ENCODE peak calls at places on chromosomes 16 and 17, in nine cellular contexts. C, M, F, U, O, E, G, K and R are unnamed samples.

GRCh38 chr16:1745181-1745899 is 26.0 kb downstream of the NME3 start:
- DNase-seq in K (no peak), F (no peak), E (peak; percentile 14), O (no peak), U (no peak), G (no peak), C (no peak), M (no peak), R (peak; percentile 77)

GRCh38 chr16:88510091-88510719 is 57.1 kb downstream of the ZFPM1 start:
- DNase-seq in U (no peak), E (no peak), O (no peak), C (no peak), K (no peak), M (no peak), F (no peak), G (no peak), R (no peak)

GRCh38 chr17:58281511-58282011 is 826 bp upstream of the MPO start:
- DNase-seq in C (no peak), E (peak; percentile 19), F (no peak), G (no peak), M (no peak), U (no peak), K (no peak), O (no peak), R (no peak)

GRCh38 chr16:84371553-84371865 is 3.2 kb downstream of the ATP2C2 start:
- DNase-seq in F (no peak), M (no peak), U (no peak), C (no peak), O (no peak), E (no peak), G (no peak), K (no peak), R (no peak)

GRCh38 chr17:80870401-80870800 is 121.2 kb upstream of the CHMP6 start:
- DNase-seq in G (no peak), F (no peak), O (no peak), C (no peak), K (no peak), U (no peak), M (peak; percentile 22), E (no peak), R (no peak)

GRCh38 chr17:82751171-82751570 is 694 bp upstream of the TBCD start:
- DNase-seq in G (no peak), C (no peak), E (peak; percentile 49), M (no peak), U (no peak), F (peak; percentile 83), K (no peak), O (no peak), R (no peak)

GRCh38 chr16:80317132-80318098 is 223.4 kb upstream of the DYNLRB2 start:
- DNase-seq in G (no peak), E (peak; percentile 63), K (peak; percentile 16), O (peak; percentile 92), F (no peak), U (no peak), C (no peak), M (no peak), R (no peak)

GRCh38 chr17:81607431-81607830 is 29.5 kb downstream of the NPLOC4 start:
- DNase-seq in K (no peak), M (no peak), G (no peak), O (no peak), F (no peak), U (no peak), E (no peak), C (no peak), R (peak; percentile 24)

GRCh38 chr17:44820631-44821196 is 9.4 kb downstream of the GJC1 start:
- DNase-seq in F (no peak), O (no peak), M (no peak), G (no peak), K (peak; percentile 36), C (no peak), E (peak; percentile 25), U (no peak), R (peak; percentile 90)

GRCh38 chr16:3145660-3146059 is 10.8 kb downstream of the ZNF213 start:
- DNase-seq in U (no peak), F (peak; percentile 81), O (no peak), C (peak; percentile 45), M (peak; percentile 60), E (no peak), K (no peak), G (no peak), R (no peak)

GRCh38 chr16:81612351-81613170 is 166.5 kb upstream of the PLCG2 start:
- DNase-seq in E (peak; percentile 86), K (no peak), U (no peak), G (no peak), F (no peak), C (no peak), O (no peak), M (no peak), R (no peak)

GRCh38 chr16:53891409-53892139 is 187.6 kb downstream of the FTO start:
- DNase-seq in C (no peak), O (no peak), U (no peak), K (no peak), F (no peak), E (no peak), G (no peak), M (no peak), R (no peak)

GRCh38 chr16:86723699-86724098 is 145.3 kb downstream of the FOXL1 start:
- DNase-seq in C (no peak), F (no peak), G (no peak), K (no peak), M (peak; percentile 9), O (peak; percentile 44), U (no peak), E (peak; percentile 57), R (no peak)

GRCh38 chr16:73951541-73951940 is 345.1 kb upstream of the PSMD7 start:
- DNase-seq in F (no peak), C (no peak), O (peak; percentile 2), U (no peak), G (no peak), M (peak; percentile 54), K (no peak), E (no peak), R (no peak)

GRCh38 chr17:1294157-1294717 is 14.8 kb downstream of the TRARG1 start:
- DNase-seq in M (no peak), U (no peak), G (no peak), O (no peak), C (no peak), F (no peak), E (no peak), K (no peak), R (no peak)

GRCh38 chr17:41382396-41382795 is 290 bp upstream of the KRT34 start:
- DNase-seq in U (no peak), C (no peak), K (no peak), G (no peak), M (no peak), F (no peak), O (no peak), E (no peak), R (no peak)

GRCh38 chr17:1078062-1078711 is 81.3 kb downstream of the TIMM22 start:
- DNase-seq in U (no peak), E (peak; percentile 38), C (no peak), O (no peak), M (peak; percentile 45), K (no peak), G (no peak), F (peak; percentile 70), R (no peak)

GRCh38 chr16:79334127-79334526 is 266.4 kb downstream of the MAF start:
- DNase-seq in U (no peak), C (no peak), F (no peak), E (peak; percentile 26), K (peak; percentile 16), O (peak; percentile 24), G (no peak), M (no peak), R (no peak)

GRCh38 chr17:73119631-73120030 is 27.1 kb upstream of the SLC39A11 start:
- DNase-seq in O (no peak), E (no peak), C (no peak), K (no peak), U (no peak), M (no peak), F (no peak), G (no peak), R (no peak)

GRCh38 chr17:21376585-21376834 is 353 bp downstream of the KCNJ12 start:
- DNase-seq in E (no peak), O (no peak), M (no peak), F (peak; percentile 47), G (no peak), K (no peak), U (no peak), C (no peak), R (no peak)
- H3K4me3 ChIP-seq in E (no peak overlapping the region), O (peak overlapping the region; percentile 69), M (peak overlapping the region; percentile 68), F (peak overlapping the region; percentile 7), G (peak overlapping the region; percentile 35), K (no peak overlapping the region), U (peak overlapping the region; percentile 52), C (peak overlapping the region; percentile 29), R (no peak overlapping the region)

GRCh38 chr16:29680180-29680598 is 1.2 kb downstream of the QPRT start:
- DNase-seq in U (no peak), E (peak; percentile 77), G (peak; percentile 85), O (no peak), F (no peak), K (peak; percentile 75), C (no peak), M (no peak), R (no peak)
- H3K4me3 ChIP-seq in U (peak overlapping the region; percentile 44), E (no peak overlapping the region), G (peak overlapping the region; percentile 55), O (peak overlapping the region; percentile 52), F (no peak overlapping the region), K (peak overlapping the region; percentile 91), C (peak overlapping the region; percentile 60), M (peak overlapping the region; percentile 32), R (no peak overlapping the region)

GRCh38 chr17:78317817-78318400 is 42.0 kb downstream of the SOCS3 start:
- DNase-seq in M (no peak), F (no peak), K (no peak), U (no peak), E (no peak), G (no peak), O (no peak), C (no peak), R (no peak)

GRCh38 chr17:78316115-78316866 is 43.6 kb downstream of the SOCS3 start:
- DNase-seq in K (no peak), M (no peak), F (no peak), O (no peak), E (peak; percentile 32), C (no peak), G (no peak), U (no peak), R (no peak)

GRCh38 chr17:78316867-78317816 is 42.7 kb downstream of the SOCS3 start:
- DNase-seq in C (no peak), O (peak; percentile 42), E (peak; percentile 91), F (no peak), G (peak; percentile 96), M (no peak), K (peak; percentile 66), U (no peak), R (peak; percentile 48)

GRCh38 chr17:78318407-78318806 is 41.5 kb downstream of the SOCS3 start:
- DNase-seq in E (no peak), K (no peak), C (no peak), M (no peak), F (no peak), U (no peak), G (no peak), O (no peak), R (no peak)

GRCh38 chr17:78318843-78319242 is 41.0 kb downstream of the SOCS3 start:
- DNase-seq in K (no peak), F (no peak), E (no peak), C (no peak), M (no peak), G (no peak), U (no peak), O (no peak), R (no peak)
- H3K4me3 ChIP-seq in K (no peak overlapping the region), F (no peak overlapping the region), E (no peak overlapping the region), C (no peak overlapping the region), M (no peak overlapping the region), G (no peak overlapping the region), U (no peak overlapping the region), O (no peak overlapping the region), R (no peak overlapping the region)

GRCh38 chr17:17906418-17907215 is 65.6 kb downstream of the TOM1L2 start:
- DNase-seq in G (no peak), O (no peak), K (no peak), C (no peak), F (no peak), U (no peak), M (no peak), E (no peak), R (no peak)
- H3K4me3 ChIP-seq in G (no peak overlapping the region), O (no peak overlapping the region), K (no peak overlapping the region), C (no peak overlapping the region), F (no peak overlapping the region), U (no peak overlapping the region), M (no peak overlapping the region), E (no peak overlapping the region), R (no peak overlapping the region)